ENCODE peak calls at places on chromosomes 4 and X, in ten cellular contexts. Z is fibroblast of lung, L is astrocyte of the cerebellum, K is HL-60, F is NB4, M is sigmoid colon, X is neural crest cell, W is tibial nerve, P is psoas muscle, G is fibroblast of pulmonary artery. D is an unnamed sample.

GRCh38 chrX:124217289-124218251 is 114.9 kb upstream of the TEX13D start:
- DNase-seq in Z (peak), K (peak), P (no peak), G (peak), W (no peak), F (peak), X (peak), L (no peak), M (no peak), D (no peak)

GRCh38 chr4:24137596-24137962 is 247.7 kb upstream of the PPARGC1A start:
- DNase-seq in Z (no peak), L (no peak), F (no peak), W (no peak), M (no peak), P (no peak), X (no peak), G (no peak), K (no peak), D (no peak)

GRCh38 chrX:9483376-9483775 is 18.5 kb downstream of the TBL1X start:
- DNase-seq in L (no peak), X (no peak), G (no peak), M (no peak), W (no peak), K (no peak), F (no peak), Z (no peak), P (no peak), D (no peak)

GRCh38 chrX:123184858-123185251 is 777 bp downstream of the GRIA3 start:
- DNase-seq in M (no peak), L (no peak), K (no peak), W (no peak), P (no peak), X (peak), Z (no peak), F (no peak), G (no peak), D (peak)

GRCh38 chrX:71941771-71942170 is 31.1 kb downstream of the NHSL2 start:
- DNase-seq in M (peak), G (peak), F (no peak), W (no peak), K (no peak), X (no peak), Z (peak), P (peak), L (peak), D (no peak)

GRCh38 chr4:156662921-156663320 is 308.7 kb downstream of the PDGFC start:
- DNase-seq in P (no peak), Z (peak), M (no peak), K (no peak), F (no peak), X (no peak), L (no peak), G (peak), W (no peak), D (no peak)

GRCh38 chr4:76894537-76894936 is 3.4 kb downstream of the SOWAHB start:
- DNase-seq in M (no peak), K (no peak), G (no peak), X (no peak), W (no peak), Z (peak), F (no peak), P (no peak), L (no peak), D (no peak)

GRCh38 chr4:14431155-14432134 is 570.8 kb upstream of the CPEB2 start:
- DNase-seq in W (no peak), K (no peak), G (no peak), M (no peak), L (no peak), Z (no peak), F (no peak), P (no peak), X (no peak), D (no peak)

GRCh38 chr4:44578954-44579353 is 72.5 kb downstream of the YIPF7 start:
- DNase-seq in G (no peak), F (no peak), P (no peak), W (no peak), M (no peak), X (no peak), L (no peak), Z (no peak), K (no peak), D (no peak)

GRCh38 chr4:100938698-100939097 is 408.6 kb downstream of the PPP3CA start:
- DNase-seq in K (no peak), P (no peak), M (no peak), W (no peak), G (no peak), Z (no peak), F (no peak), X (no peak), L (no peak), D (peak)

GRCh38 chr4:107164962-107165361 is 128.8 kb upstream of the DKK2 start:
- DNase-seq in P (no peak), G (no peak), M (no peak), K (no peak), L (no peak), W (no peak), X (no peak), F (no peak), Z (no peak), D (no peak)

GRCh38 chrX:10235851-10236250 is 79.1 kb downstream of the CLCN4 start:
- DNase-seq in X (no peak), L (peak), G (peak), P (no peak), Z (peak), K (no peak), M (no peak), F (peak), W (no peak), D (no peak)

GRCh38 chrX:153922932-153923857 is 2.9 kb downstream of the ARHGAP4 start:
- DNase-seq in G (peak), Z (peak), L (no peak), W (peak), P (peak), K (no peak), X (no peak), F (no peak), M (peak), D (peak)

GRCh38 chr4:42306221-42307109 is 90.8 kb upstream of the SHISA3 start:
- DNase-seq in L (no peak), W (no peak), M (peak), X (no peak), Z (no peak), G (peak), F (no peak), K (no peak), P (peak), D (peak)

DNA sequence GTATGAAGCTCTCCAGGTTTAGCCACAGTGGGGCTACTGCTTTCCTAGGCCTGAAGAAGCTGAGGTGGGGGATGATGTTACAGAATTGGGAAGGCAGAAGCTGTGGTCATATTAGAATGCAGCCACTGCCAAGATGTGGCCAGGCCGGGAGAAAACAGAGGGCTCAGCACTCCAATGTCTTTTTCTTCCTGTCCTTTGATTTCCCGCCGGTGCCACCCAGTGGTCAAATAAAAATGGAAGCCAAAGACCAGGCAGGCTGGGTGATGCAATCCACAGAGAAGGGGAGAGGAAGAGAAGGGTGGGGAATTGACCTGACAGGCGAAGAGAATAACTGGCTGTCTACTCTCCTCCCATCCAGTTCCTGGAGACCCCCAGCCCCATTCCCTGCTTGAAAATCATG is 94.9 kb upstream of the SHISA3 start:
- DNase-seq in F (peak), K (peak), G (peak), X (peak), Z (no peak), W (no peak), M (no peak), L (no peak), P (no peak), D (peak)
- TF ChIP-seq CTCF in F (peak), K (no peak), G (peak), X (peak), Z (peak), W (no peak), M (no peak), L (no peak), P (no peak), D (peak)

DNA sequence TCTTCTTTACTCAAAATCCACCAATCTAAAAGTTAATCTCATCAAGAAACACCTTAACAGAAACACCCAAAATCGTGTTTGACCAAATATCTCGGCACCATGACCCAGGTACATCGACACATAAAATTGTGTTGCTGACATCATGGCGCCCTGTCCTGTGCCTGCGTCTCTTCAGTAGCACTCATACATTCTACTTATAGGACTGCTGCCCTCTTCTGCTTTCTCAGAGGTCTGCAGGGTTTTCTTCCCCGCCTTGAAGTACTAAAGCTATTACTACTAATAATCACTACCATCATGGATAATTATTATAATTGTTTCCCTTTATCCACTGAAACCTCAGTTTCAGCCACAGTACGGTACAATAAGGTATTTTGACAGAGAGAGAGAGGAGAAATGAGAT is 1403.1 kb upstream of the TENM3 start:
- DNase-seq in M (no peak), Z (no peak), W (no peak), K (no peak), X (no peak), F (no peak), P (no peak), G (no peak), L (no peak), D (no peak)
- TF ChIP-seq CTCF in M (no peak), Z (peak), W (no peak), K (no peak), X (no peak), F (no peak), P (no peak), G (no peak), L (no peak), D (no peak)

GRCh38 chrX:38462257-38462656 is 99.1 kb upstream of the TSPAN7 start:
- DNase-seq in L (no peak), M (no peak), X (no peak), Z (no peak), K (no peak), W (no peak), G (no peak), P (no peak), F (no peak), D (no peak)

GRCh38 chrX:38452603-38453002 is 100.2 kb downstream of the OTC start:
- DNase-seq in L (no peak), K (no peak), X (no peak), W (no peak), P (no peak), G (no peak), F (no peak), Z (no peak), M (no peak), D (no peak)

GRCh38 chrX:38458071-38458470 is 103.3 kb upstream of the TSPAN7 start:
- DNase-seq in K (no peak), L (no peak), F (peak), G (no peak), Z (no peak), W (no peak), X (no peak), P (no peak), M (no peak), D (no peak)
- TF ChIP-seq CTCF in K (no peak), L (peak), F (no peak), G (no peak), Z (no peak), W (no peak), X (no peak), P (peak), M (no peak), D (no peak)

GRCh38 chrX:135484636-135485289 is 35.7 kb upstream of the INTS6L start:
- DNase-seq in K (peak), Z (peak), L (peak), W (no peak), M (no peak), P (no peak), X (no peak), F (peak), G (peak), D (no peak)
- TF ChIP-seq CTCF in K (peak), Z (peak), L (peak), W (peak), M (peak), P (peak), X (peak), F (peak), G (peak), D (peak)

DNA sequence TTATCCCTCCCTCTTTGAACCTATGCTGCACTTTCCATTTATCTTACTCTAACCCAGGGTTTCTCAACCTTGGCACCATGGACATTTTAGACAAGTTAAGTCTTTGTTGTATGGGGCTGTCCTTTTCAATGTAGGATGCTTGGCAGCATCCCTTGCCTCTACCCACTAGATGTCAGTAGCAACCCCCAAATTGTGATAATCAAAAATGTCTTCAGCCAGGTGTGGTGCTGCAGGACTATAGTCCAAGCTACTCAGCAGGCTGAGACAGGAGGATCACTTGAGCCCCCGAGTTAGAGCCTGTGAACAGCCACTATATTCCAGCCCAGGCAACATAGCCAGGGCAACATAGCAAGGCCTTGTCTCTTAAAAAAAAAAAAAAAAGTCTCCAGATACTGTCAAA is 7.0 kb downstream of the LRCH2 start:
- DNase-seq in M (no peak), X (no peak), F (peak), P (no peak), W (no peak), L (no peak), Z (peak), K (no peak), G (peak), D (no peak)
- TF ChIP-seq CTCF in M (peak), X (peak), F (no peak), P (peak), W (peak), L (peak), Z (peak), K (no peak), G (peak), D (no peak)

DNA sequence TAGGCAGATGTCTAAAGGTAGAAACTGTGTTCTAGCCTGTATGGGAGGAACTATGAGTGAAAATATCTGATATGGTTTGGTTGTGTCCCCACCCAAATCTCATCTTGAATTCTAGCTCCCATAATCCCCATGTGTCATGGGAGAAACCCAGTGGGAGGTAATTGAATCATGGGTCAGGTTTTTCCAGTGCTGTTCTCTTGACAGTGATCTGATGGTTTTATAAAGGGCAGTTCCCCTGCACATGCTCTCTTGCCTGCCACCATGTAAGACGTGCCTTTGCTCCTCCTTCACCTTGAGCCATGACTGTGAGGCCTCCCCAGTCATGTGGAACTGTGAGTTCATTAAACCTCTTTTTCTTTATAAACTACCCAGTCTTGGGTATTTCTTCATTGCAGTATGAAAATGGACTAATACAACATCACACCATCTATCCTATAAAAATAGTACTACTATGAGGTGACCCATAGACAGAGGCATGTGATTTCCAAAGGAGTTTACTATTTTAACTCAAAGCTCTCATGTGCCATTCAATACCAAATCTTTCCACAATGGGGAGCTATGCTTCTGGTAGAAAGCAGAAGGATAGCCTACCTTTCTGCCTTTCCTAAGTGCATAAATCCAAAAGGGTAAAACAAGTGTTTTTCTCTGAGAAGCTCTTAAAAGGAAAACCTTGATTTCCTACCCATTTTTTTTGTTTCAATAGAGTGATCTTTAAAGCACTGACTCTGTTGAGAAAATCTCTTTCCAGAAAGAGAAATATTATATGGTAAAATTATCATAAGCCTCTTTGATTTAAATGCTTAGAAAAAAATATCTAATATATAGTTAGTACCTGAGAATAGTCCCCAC is 38.8 kb downstream of the SEC31A start:
- DNase-seq in Z (peak), W (no peak), P (no peak), L (peak), G (peak), M (no peak), K (peak), X (no peak), F (peak), D (no peak)
- TF ChIP-seq CTCF in Z (peak), W (no peak), P (peak), L (peak), G (peak), M (no peak), K (peak), X (peak), F (peak), D (no peak)

GRCh38 chrX:46477435-46477834 is 67.8 kb downstream of the ZNF674 start:
- DNase-seq in Z (peak), M (no peak), P (no peak), X (no peak), L (no peak), F (no peak), W (no peak), G (peak), K (no peak), D (no peak)
- TF ChIP-seq CTCF in Z (no peak), M (no peak), P (no peak), X (no peak), L (no peak), F (no peak), W (no peak), G (no peak), K (no peak), D (no peak)

DNA sequence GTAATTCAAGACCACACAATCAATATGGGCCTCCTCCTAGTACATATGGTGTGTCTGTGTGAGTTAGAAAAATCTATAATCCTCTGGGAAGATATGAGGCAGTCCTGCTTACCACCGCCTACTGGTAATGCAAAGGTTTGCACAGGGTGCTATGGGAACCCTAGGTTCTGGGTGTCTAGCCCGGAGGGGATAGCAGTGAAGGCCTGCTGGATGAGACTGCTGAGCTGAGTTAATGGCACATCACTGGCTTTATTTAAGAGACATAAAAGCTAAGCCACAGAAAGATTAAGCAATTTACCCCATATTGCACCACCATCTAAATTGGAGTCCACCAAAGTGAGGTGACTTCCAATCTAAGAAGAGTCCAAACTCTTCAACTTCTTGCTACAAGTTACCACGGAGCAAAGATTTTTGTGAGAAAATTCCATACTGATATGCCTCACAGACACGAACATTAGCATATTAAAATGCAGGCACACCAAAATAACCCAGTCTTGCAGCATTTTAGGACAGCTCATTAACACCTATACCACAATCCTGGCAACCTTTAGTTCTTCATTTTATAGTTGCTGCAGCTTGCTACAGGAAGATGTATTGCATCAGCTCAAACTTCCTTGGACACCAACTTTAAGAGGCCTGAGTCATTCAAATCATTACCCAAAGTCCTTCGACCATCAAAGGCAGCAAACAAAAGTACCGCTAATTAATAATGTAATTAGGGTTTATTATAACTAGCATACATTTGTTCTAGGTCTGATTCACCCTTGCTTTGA is 13.7 kb downstream of the DGKK start:
- DNase-seq in X (no peak), G (no peak), W (no peak), L (no peak), P (no peak), F (peak), Z (no peak), K (peak), M (no peak), D (no peak)
- TF ChIP-seq CTCF in X (no peak), G (no peak), W (no peak), L (no peak), P (no peak), F (peak), Z (no peak), K (no peak), M (no peak), D (no peak)